ENCODE peak calls at places on chromosome 17, in seven cellular contexts. One of them, this sample, is unnamed.

GRCh38 chr17:82367724-82368524 is 3.6 kb upstream of the UTS2R start:
- DNase-seq in MM.1S: no peak
- DNase-seq in neural progenitor cell: no peak
- DNase-seq in PC-3: peak; percentile 29
- DNase-seq in HCT116: peak; percentile 98
- DNase-seq in GM23248: no peak
- DNase-seq in hepatocyte: no peak
- DNase-seq in this sample: peak; percentile 82

GRCh38 chr17:39927928-39928867 is 666 bp downstream of the LRRC3C start:
- DNase-seq in PC-3: no peak
- DNase-seq in HCT116: no peak
- DNase-seq in MM.1S: peak; percentile 33
- DNase-seq in GM23248: peak; percentile 46
- DNase-seq in hepatocyte: peak; percentile 54
- DNase-seq in neural progenitor cell: peak; percentile 75
- DNase-seq in this sample: peak; percentile 88

GRCh38 chr17:78390241-78391050 is 12.0 kb downstream of the PGS1 start:
- DNase-seq in HCT116: no peak
- DNase-seq in PC-3: peak; percentile 66
- DNase-seq in MM.1S: no peak
- DNase-seq in neural progenitor cell: no peak
- DNase-seq in hepatocyte: peak; percentile 69
- DNase-seq in GM23248: peak; percentile 97
- DNase-seq in this sample: peak; percentile 63

GRCh38 chr17:72535779-72536178 is 415.0 kb downstream of the SOX9 start:
- DNase-seq in HCT116: no peak
- DNase-seq in MM.1S: no peak
- DNase-seq in hepatocyte: no peak
- DNase-seq in PC-3: no peak
- DNase-seq in neural progenitor cell: no peak
- DNase-seq in GM23248: no peak
- DNase-seq in this sample: no peak

GRCh38 chr17:77018504-77018903 is 122.3 kb upstream of the SEC14L1 start:
- DNase-seq in hepatocyte: no peak
- DNase-seq in MM.1S: no peak
- DNase-seq in neural progenitor cell: no peak
- DNase-seq in HCT116: no peak
- DNase-seq in PC-3: no peak
- DNase-seq in GM23248: no peak
- DNase-seq in this sample: no peak

GRCh38 chr17:38549285-38549684 is 56.5 kb downstream of the SRCIN1 start:
- DNase-seq in HCT116: no peak
- DNase-seq in neural progenitor cell: no peak
- DNase-seq in MM.1S: no peak
- DNase-seq in PC-3: no peak
- DNase-seq in hepatocyte: no peak
- DNase-seq in GM23248: no peak
- DNase-seq in this sample: no peak

GRCh38 chr17:48850792-48851325 is 20.0 kb downstream of the CALCOCO2 start:
- DNase-seq in PC-3: no peak
- DNase-seq in GM23248: no peak
- DNase-seq in neural progenitor cell: no peak
- DNase-seq in hepatocyte: no peak
- DNase-seq in HCT116: no peak
- DNase-seq in MM.1S: peak; percentile 32
- DNase-seq in this sample: no peak

GRCh38 chr17:7687072-7687907 is at the start of gene TP53:
- DNase-seq in HCT116: peak; percentile 91
- DNase-seq in PC-3: peak; percentile 82
- DNase-seq in GM23248: peak; percentile 98
- DNase-seq in hepatocyte: peak; percentile 96
- DNase-seq in MM.1S: peak; percentile 96
- DNase-seq in neural progenitor cell: peak; percentile 96
- DNase-seq in this sample: peak; percentile 98

GRCh38 chr17:77441130-77441920 is 300.6 kb downstream of the SEC14L1 start:
- DNase-seq in hepatocyte: no peak
- DNase-seq in MM.1S: peak; percentile 95
- DNase-seq in PC-3: no peak
- DNase-seq in HCT116: no peak
- DNase-seq in GM23248: no peak
- DNase-seq in neural progenitor cell: no peak
- DNase-seq in this sample: no peak

GRCh38 chr17:75485688-75486087 is 29.3 kb downstream of the TMEM94 start:
- DNase-seq in GM23248: no peak
- DNase-seq in PC-3: no peak
- DNase-seq in neural progenitor cell: no peak
- DNase-seq in MM.1S: no peak
- DNase-seq in HCT116: no peak
- DNase-seq in hepatocyte: no peak
- DNase-seq in this sample: no peak

GRCh38 chr17:30954046-30954805 is 16.6 kb upstream of the RNF135 start:
- DNase-seq in HCT116: no peak
- DNase-seq in PC-3: no peak
- DNase-seq in MM.1S: no peak
- DNase-seq in neural progenitor cell: no peak
- DNase-seq in hepatocyte: no peak
- DNase-seq in GM23248: no peak
- DNase-seq in this sample: no peak

GRCh38 chr17:50903604-50904521 is 37.7 kb upstream of the TOB1 start:
- DNase-seq in PC-3: peak; percentile 80
- DNase-seq in GM23248: peak; percentile 43
- DNase-seq in HCT116: no peak
- DNase-seq in hepatocyte: no peak
- DNase-seq in neural progenitor cell: no peak
- DNase-seq in MM.1S: no peak
- DNase-seq in this sample: no peak

GRCh38 chr17:13355054-13355453 is 246.7 kb downstream of the HS3ST3A1 start:
- DNase-seq in neural progenitor cell: no peak
- DNase-seq in MM.1S: no peak
- DNase-seq in hepatocyte: no peak
- DNase-seq in HCT116: no peak
- DNase-seq in GM23248: no peak
- DNase-seq in PC-3: no peak
- DNase-seq in this sample: no peak

GRCh38 chr17:36616391-36617029 is 15.1 kb downstream of the MRM1 start:
- DNase-seq in HCT116: no peak
- DNase-seq in neural progenitor cell: no peak
- DNase-seq in hepatocyte: no peak
- DNase-seq in PC-3: no peak
- DNase-seq in GM23248: no peak
- DNase-seq in MM.1S: no peak
- DNase-seq in this sample: no peak

GRCh38 chr17:77528516-77529327 is 388.0 kb downstream of the SEC14L1 start:
- DNase-seq in HCT116: no peak
- DNase-seq in neural progenitor cell: peak; percentile 86
- DNase-seq in hepatocyte: peak; percentile 64
- DNase-seq in PC-3: no peak
- DNase-seq in MM.1S: no peak
- DNase-seq in GM23248: no peak
- DNase-seq in this sample: peak; percentile 87

GRCh38 chr17:66268247-66268927 is 34.0 kb upstream of the PRKCA start:
- DNase-seq in hepatocyte: no peak
- DNase-seq in GM23248: peak; percentile 94
- DNase-seq in PC-3: peak; percentile 81
- DNase-seq in MM.1S: no peak
- DNase-seq in HCT116: no peak
- DNase-seq in neural progenitor cell: no peak
- DNase-seq in this sample: no peak

GRCh38 chr17:61411114-61411943 is 11.7 kb downstream of the TBX2 start:
- DNase-seq in PC-3: peak; percentile 86
- DNase-seq in HCT116: no peak
- DNase-seq in hepatocyte: peak; percentile 79
- DNase-seq in GM23248: peak; percentile 76
- DNase-seq in neural progenitor cell: peak; percentile 87
- DNase-seq in MM.1S: peak; percentile 39
- DNase-seq in this sample: peak; percentile 70

GRCh38 chr17:82202981-82203380 is 9.7 kb downstream of the CCDC57 start:
- DNase-seq in neural progenitor cell: no peak
- DNase-seq in hepatocyte: no peak
- DNase-seq in MM.1S: no peak
- DNase-seq in GM23248: no peak
- DNase-seq in PC-3: no peak
- DNase-seq in HCT116: no peak
- DNase-seq in this sample: no peak

GRCh38 chr17:5282639-5283217 is 644 bp downstream of the RABEP1 start:
- DNase-seq in hepatocyte: no peak
- DNase-seq in HCT116: no peak
- DNase-seq in PC-3: no peak
- DNase-seq in MM.1S: peak; percentile 34
- DNase-seq in neural progenitor cell: no peak
- DNase-seq in GM23248: peak; percentile 54
- DNase-seq in this sample: peak; percentile 12

GRCh38 chr17:66301864-66302741 is at the start of gene PRKCA:
- DNase-seq in neural progenitor cell: peak; percentile 92
- DNase-seq in hepatocyte: peak; percentile 93
- DNase-seq in PC-3: peak; percentile 87
- DNase-seq in MM.1S: peak; percentile 83
- DNase-seq in GM23248: peak; percentile 92
- DNase-seq in HCT116: peak; percentile 29
- DNase-seq in this sample: peak; percentile 82

GRCh38 chr17:48392836-48393235 is 37.2 kb downstream of the SKAP1 start:
- DNase-seq in MM.1S: no peak
- DNase-seq in GM23248: peak; percentile 43
- DNase-seq in neural progenitor cell: no peak
- DNase-seq in PC-3: no peak
- DNase-seq in HCT116: no peak
- DNase-seq in hepatocyte: no peak
- DNase-seq in this sample: no peak

GRCh38 chr17:50018909-50019308 is 23.9 kb upstream of the DLX3 start:
- DNase-seq in HCT116: no peak
- DNase-seq in GM23248: no peak
- DNase-seq in MM.1S: no peak
- DNase-seq in neural progenitor cell: no peak
- DNase-seq in PC-3: no peak
- DNase-seq in hepatocyte: no peak
- DNase-seq in this sample: no peak

GRCh38 chr17:33192961-33193911 is 99.9 kb downstream of the ASIC2 start:
- DNase-seq in PC-3: peak; percentile 14
- DNase-seq in HCT116: no peak
- DNase-seq in MM.1S: no peak
- DNase-seq in neural progenitor cell: peak; percentile 47
- DNase-seq in hepatocyte: no peak
- DNase-seq in GM23248: no peak
- DNase-seq in this sample: peak; percentile 69
- TF ChIP-seq EZH2phosphoT487 in PC-3: no peak
- TF ChIP-seq EZH2phosphoT487 in HCT116: no peak
- TF ChIP-seq EZH2phosphoT487 in MM.1S: no peak
- TF ChIP-seq EZH2phosphoT487 in neural progenitor cell: no peak
- TF ChIP-seq EZH2phosphoT487 in hepatocyte: no peak
- TF ChIP-seq EZH2phosphoT487 in GM23248: no peak
- TF ChIP-seq EZH2phosphoT487 in this sample: no peak

DNA sequence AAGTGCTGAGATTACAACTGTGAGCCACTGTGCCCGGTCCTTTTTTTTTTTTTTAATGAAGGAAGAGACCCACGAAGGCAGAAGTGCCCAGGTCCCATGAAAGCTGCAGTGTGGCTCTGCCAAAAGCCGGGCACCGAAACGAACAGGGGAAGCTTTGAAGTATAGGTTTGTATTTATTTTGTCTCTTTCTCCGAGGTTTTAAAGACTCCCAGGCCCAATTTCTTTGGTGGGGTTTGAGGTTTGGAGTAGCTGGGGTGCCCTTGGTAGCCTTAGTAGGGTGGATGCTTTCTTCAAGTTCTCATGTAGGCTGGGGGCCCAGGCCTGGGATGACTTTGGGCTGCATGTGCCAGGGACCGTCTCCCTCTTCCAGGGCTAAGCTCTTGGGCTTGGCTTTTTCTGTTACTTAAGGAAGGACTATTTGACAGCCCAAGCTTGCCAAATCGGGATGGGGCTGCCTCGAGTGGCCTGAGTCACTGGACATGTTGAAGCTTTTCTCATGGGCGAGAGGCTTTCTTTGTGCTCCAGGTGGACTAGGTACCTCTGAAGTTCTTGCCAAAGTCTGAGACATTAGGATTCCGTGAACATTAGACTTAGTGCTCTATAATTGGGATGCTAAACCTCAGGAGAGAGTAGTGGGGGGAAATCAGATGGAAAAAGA is 66.3 kb downstream of the WIPI1 start:
- DNase-seq in GM23248: peak; percentile 44
- DNase-seq in PC-3: no peak
- DNase-seq in MM.1S: no peak
- DNase-seq in HCT116: no peak
- DNase-seq in neural progenitor cell: peak; percentile 0
- DNase-seq in hepatocyte: no peak
- DNase-seq in this sample: no peak
- TF ChIP-seq EZH2phosphoT487 in GM23248: no peak
- TF ChIP-seq EZH2phosphoT487 in PC-3: no peak
- TF ChIP-seq EZH2phosphoT487 in MM.1S: no peak
- TF ChIP-seq EZH2phosphoT487 in HCT116: no peak
- TF ChIP-seq EZH2phosphoT487 in neural progenitor cell: no peak
- TF ChIP-seq EZH2phosphoT487 in hepatocyte: no peak
- TF ChIP-seq EZH2phosphoT487 in this sample: no peak

GRCh38 chr17:80793851-80794267 is 197.8 kb upstream of the CHMP6 start:
- DNase-seq in MM.1S: no peak
- DNase-seq in hepatocyte: no peak
- DNase-seq in PC-3: peak; percentile 81
- DNase-seq in neural progenitor cell: no peak
- DNase-seq in GM23248: peak; percentile 39
- DNase-seq in HCT116: no peak
- DNase-seq in this sample: no peak
- TF ChIP-seq EZH2phosphoT487 in MM.1S: no peak
- TF ChIP-seq EZH2phosphoT487 in hepatocyte: no peak
- TF ChIP-seq EZH2phosphoT487 in PC-3: no peak
- TF ChIP-seq EZH2phosphoT487 in neural progenitor cell: no peak
- TF ChIP-seq EZH2phosphoT487 in GM23248: no peak
- TF ChIP-seq EZH2phosphoT487 in HCT116: no peak
- TF ChIP-seq EZH2phosphoT487 in this sample: no peak

GRCh38 chr17:79913451-79913850 is 74.2 kb upstream of the CBX4 start:
- DNase-seq in HCT116: no peak
- DNase-seq in MM.1S: no peak
- DNase-seq in PC-3: no peak
- DNase-seq in GM23248: no peak
- DNase-seq in hepatocyte: no peak
- DNase-seq in neural progenitor cell: no peak
- DNase-seq in this sample: peak; percentile 0

GRCh38 chr17:79915850-79916430 is 76.7 kb upstream of the CBX4 start:
- DNase-seq in MM.1S: no peak
- DNase-seq in neural progenitor cell: peak; percentile 63
- DNase-seq in HCT116: peak; percentile 72
- DNase-seq in GM23248: peak; percentile 55
- DNase-seq in hepatocyte: peak; percentile 91
- DNase-seq in PC-3: peak; percentile 80
- DNase-seq in this sample: peak; percentile 77

GRCh38 chr17:79914813-79915740 is 75.8 kb upstream of the CBX4 start:
- DNase-seq in HCT116: no peak
- DNase-seq in MM.1S: no peak
- DNase-seq in hepatocyte: no peak
- DNase-seq in neural progenitor cell: no peak
- DNase-seq in PC-3: no peak
- DNase-seq in GM23248: no peak
- DNase-seq in this sample: no peak

GRCh38 chr17:79912552-79913330 is 73.5 kb upstream of the CBX4 start:
- DNase-seq in HCT116: no peak
- DNase-seq in PC-3: no peak
- DNase-seq in hepatocyte: no peak
- DNase-seq in GM23248: no peak
- DNase-seq in neural progenitor cell: no peak
- DNase-seq in MM.1S: no peak
- DNase-seq in this sample: peak; percentile 0

GRCh38 chr17:79913896-79914812 is 74.9 kb upstream of the CBX4 start:
- DNase-seq in PC-3: no peak
- DNase-seq in HCT116: no peak
- DNase-seq in MM.1S: no peak
- DNase-seq in hepatocyte: no peak
- DNase-seq in neural progenitor cell: no peak
- DNase-seq in GM23248: no peak
- DNase-seq in this sample: peak; percentile 0
- TF ChIP-seq EZH2phosphoT487 in PC-3: no peak
- TF ChIP-seq EZH2phosphoT487 in HCT116: no peak
- TF ChIP-seq EZH2phosphoT487 in MM.1S: no peak
- TF ChIP-seq EZH2phosphoT487 in hepatocyte: no peak
- TF ChIP-seq EZH2phosphoT487 in neural progenitor cell: no peak
- TF ChIP-seq EZH2phosphoT487 in GM23248: no peak
- TF ChIP-seq EZH2phosphoT487 in this sample: no peak